ENCODE peak calls at places on chromosomes 5 and 9, in seven cellular contexts. One of them, this sample, is unnamed.

GRCh38 chr5:38745836-38746732 is 99.7 kb upstream of the OSMR start:
- DNase-seq in HCT116: no peak
- DNase-seq in naive thymus-derived CD4-positive, alpha-beta T cell: no peak
- DNase-seq in Peyer's patch: no peak
- DNase-seq in left ventricle myocardium inferior: no peak
- DNase-seq in tibial nerve: no peak
- DNase-seq in tibial artery: no peak
- DNase-seq in this sample: no peak

GRCh38 chr5:3024126-3024525 is 272.6 kb upstream of the IRX2 start:
- DNase-seq in HCT116: no peak
- DNase-seq in naive thymus-derived CD4-positive, alpha-beta T cell: no peak
- DNase-seq in Peyer's patch: no peak
- DNase-seq in left ventricle myocardium inferior: no peak
- DNase-seq in tibial nerve: no peak
- DNase-seq in tibial artery: no peak
- DNase-seq in this sample: no peak

GRCh38 chr9:135512904-135513303 is 8.3 kb upstream of the LCN1 start:
- DNase-seq in HCT116: no peak
- DNase-seq in naive thymus-derived CD4-positive, alpha-beta T cell: no peak
- DNase-seq in Peyer's patch: no peak
- DNase-seq in left ventricle myocardium inferior: no peak
- DNase-seq in tibial nerve: no peak
- DNase-seq in tibial artery: peak
- DNase-seq in this sample: no peak

GRCh38 chr5:125190232-125191051 is 444.0 kb upstream of the ZNF608 start:
- DNase-seq in HCT116: no peak
- DNase-seq in naive thymus-derived CD4-positive, alpha-beta T cell: no peak
- DNase-seq in Peyer's patch: no peak
- DNase-seq in left ventricle myocardium inferior: no peak
- DNase-seq in tibial nerve: no peak
- DNase-seq in tibial artery: no peak
- DNase-seq in this sample: no peak

GRCh38 chr5:125583291-125583690 is 836.9 kb upstream of the ZNF608 start:
- DNase-seq in HCT116: no peak
- DNase-seq in naive thymus-derived CD4-positive, alpha-beta T cell: no peak
- DNase-seq in Peyer's patch: no peak
- DNase-seq in left ventricle myocardium inferior: no peak
- DNase-seq in tibial nerve: no peak
- DNase-seq in tibial artery: no peak
- DNase-seq in this sample: no peak

GRCh38 chr9:135281151-135281550 is 193.7 kb downstream of the OLFM1 start:
- DNase-seq in HCT116: no peak
- DNase-seq in naive thymus-derived CD4-positive, alpha-beta T cell: no peak
- DNase-seq in Peyer's patch: no peak
- DNase-seq in left ventricle myocardium inferior: no peak
- DNase-seq in tibial nerve: no peak
- DNase-seq in tibial artery: no peak
- DNase-seq in this sample: no peak

GRCh38 chr5:84373506-84373905 is 11.2 kb downstream of the EDIL3 start:
- DNase-seq in HCT116: no peak
- DNase-seq in naive thymus-derived CD4-positive, alpha-beta T cell: no peak
- DNase-seq in Peyer's patch: no peak
- DNase-seq in left ventricle myocardium inferior: no peak
- DNase-seq in tibial nerve: no peak
- DNase-seq in tibial artery: no peak
- DNase-seq in this sample: no peak

GRCh38 chr9:130211548-130212226 is 39.5 kb downstream of the NCS1 start:
- DNase-seq in HCT116: no peak
- DNase-seq in naive thymus-derived CD4-positive, alpha-beta T cell: no peak
- DNase-seq in Peyer's patch: no peak
- DNase-seq in left ventricle myocardium inferior: no peak
- DNase-seq in tibial nerve: no peak
- DNase-seq in tibial artery: peak
- DNase-seq in this sample: no peak

GRCh38 chr5:144336619-144337018 is 165.9 kb downstream of the KCTD16 start:
- DNase-seq in HCT116: no peak
- DNase-seq in naive thymus-derived CD4-positive, alpha-beta T cell: no peak
- DNase-seq in Peyer's patch: no peak
- DNase-seq in left ventricle myocardium inferior: no peak
- DNase-seq in tibial nerve: no peak
- DNase-seq in tibial artery: no peak
- DNase-seq in this sample: no peak

GRCh38 chr9:107755267-107755666 is 265.7 kb upstream of the KLF4 start:
- DNase-seq in HCT116: peak
- DNase-seq in naive thymus-derived CD4-positive, alpha-beta T cell: no peak
- DNase-seq in Peyer's patch: no peak
- DNase-seq in left ventricle myocardium inferior: no peak
- DNase-seq in tibial nerve: no peak
- DNase-seq in tibial artery: no peak
- DNase-seq in this sample: peak

GRCh38 chr5:6464441-6464840 is 15.8 kb downstream of the UBE2QL1 start:
- DNase-seq in HCT116: no peak
- DNase-seq in naive thymus-derived CD4-positive, alpha-beta T cell: no peak
- DNase-seq in Peyer's patch: no peak
- DNase-seq in left ventricle myocardium inferior: no peak
- DNase-seq in tibial nerve: no peak
- DNase-seq in tibial artery: peak
- DNase-seq in this sample: no peak

GRCh38 chr9:126088336-126088735 is 238.3 kb upstream of the MVB12B start:
- DNase-seq in HCT116: no peak
- DNase-seq in naive thymus-derived CD4-positive, alpha-beta T cell: no peak
- DNase-seq in Peyer's patch: no peak
- DNase-seq in left ventricle myocardium inferior: no peak
- DNase-seq in tibial nerve: no peak
- DNase-seq in tibial artery: no peak
- DNase-seq in this sample: no peak

GRCh38 chr5:8561854-8562253 is 692.9 kb downstream of the MTRR start:
- DNase-seq in HCT116: no peak
- DNase-seq in naive thymus-derived CD4-positive, alpha-beta T cell: no peak
- DNase-seq in Peyer's patch: no peak
- DNase-seq in left ventricle myocardium inferior: no peak
- DNase-seq in tibial nerve: no peak
- DNase-seq in tibial artery: no peak
- DNase-seq in this sample: no peak

GRCh38 chr5:74169704-74170103 is 470.8 kb downstream of the ENC1 start:
- DNase-seq in HCT116: no peak
- DNase-seq in naive thymus-derived CD4-positive, alpha-beta T cell: no peak
- DNase-seq in Peyer's patch: no peak
- DNase-seq in left ventricle myocardium inferior: no peak
- DNase-seq in tibial nerve: no peak
- DNase-seq in tibial artery: no peak
- DNase-seq in this sample: no peak

GRCh38 chr9:16178294-16178693 is 625.5 kb downstream of the CCDC171 start:
- DNase-seq in HCT116: no peak
- DNase-seq in naive thymus-derived CD4-positive, alpha-beta T cell: no peak
- DNase-seq in Peyer's patch: no peak
- DNase-seq in left ventricle myocardium inferior: no peak
- DNase-seq in tibial nerve: no peak
- DNase-seq in tibial artery: no peak
- DNase-seq in this sample: no peak

GRCh38 chr5:149062371-149063016 is 368 bp downstream of the SH3TC2 start:
- DNase-seq in HCT116: peak
- DNase-seq in naive thymus-derived CD4-positive, alpha-beta T cell: no peak
- DNase-seq in Peyer's patch: no peak
- DNase-seq in left ventricle myocardium inferior: no peak
- DNase-seq in tibial nerve: no peak
- DNase-seq in tibial artery: no peak
- DNase-seq in this sample: peak

GRCh38 chr5:74895906-74896305 is 29.7 kb upstream of the FAM169A start:
- DNase-seq in HCT116: no peak
- DNase-seq in naive thymus-derived CD4-positive, alpha-beta T cell: no peak
- DNase-seq in Peyer's patch: no peak
- DNase-seq in left ventricle myocardium inferior: peak
- DNase-seq in tibial nerve: no peak
- DNase-seq in tibial artery: no peak
- DNase-seq in this sample: no peak

GRCh38 chr5:96936431-96937221 is 746 bp downstream of the LNPEP start:
- DNase-seq in HCT116: no peak
- DNase-seq in naive thymus-derived CD4-positive, alpha-beta T cell: peak
- DNase-seq in Peyer's patch: peak
- DNase-seq in left ventricle myocardium inferior: peak
- DNase-seq in tibial nerve: no peak
- DNase-seq in tibial artery: peak
- DNase-seq in this sample: no peak

GRCh38 chr5:109350537-109351270 is 59.1 kb downstream of the PJA2 start:
- DNase-seq in HCT116: no peak
- DNase-seq in naive thymus-derived CD4-positive, alpha-beta T cell: no peak
- DNase-seq in Peyer's patch: no peak
- DNase-seq in left ventricle myocardium inferior: no peak
- DNase-seq in tibial nerve: no peak
- DNase-seq in tibial artery: no peak
- DNase-seq in this sample: no peak

GRCh38 chr9:72880821-72881220 is 72.0 kb downstream of the ALDH1A1 start:
- DNase-seq in HCT116: no peak
- DNase-seq in naive thymus-derived CD4-positive, alpha-beta T cell: no peak
- DNase-seq in Peyer's patch: no peak
- DNase-seq in left ventricle myocardium inferior: no peak
- DNase-seq in tibial nerve: no peak
- DNase-seq in tibial artery: no peak
- DNase-seq in this sample: no peak

GRCh38 chr5:85293139-85293785 is 908.6 kb upstream of the EDIL3 start:
- DNase-seq in HCT116: no peak
- DNase-seq in naive thymus-derived CD4-positive, alpha-beta T cell: no peak
- DNase-seq in Peyer's patch: no peak
- DNase-seq in left ventricle myocardium inferior: no peak
- DNase-seq in tibial nerve: no peak
- DNase-seq in tibial artery: no peak
- DNase-seq in this sample: no peak

GRCh38 chr5:64532212-64532611 is 26.4 kb downstream of the RGS7BP start:
- DNase-seq in HCT116: no peak
- DNase-seq in naive thymus-derived CD4-positive, alpha-beta T cell: no peak
- DNase-seq in Peyer's patch: no peak
- DNase-seq in left ventricle myocardium inferior: no peak
- DNase-seq in tibial nerve: no peak
- DNase-seq in tibial artery: no peak
- DNase-seq in this sample: no peak

GRCh38 chr9:126617740-126618133 is 4.0 kb downstream of the LMX1B start:
- DNase-seq in HCT116: no peak
- DNase-seq in naive thymus-derived CD4-positive, alpha-beta T cell: no peak
- DNase-seq in Peyer's patch: no peak
- DNase-seq in left ventricle myocardium inferior: no peak
- DNase-seq in tibial nerve: no peak
- DNase-seq in tibial artery: no peak
- DNase-seq in this sample: no peak

GRCh38 chr9:133419005-133419404 is 1.2 kb upstream of the REXO4 start:
- DNase-seq in HCT116: no peak
- DNase-seq in naive thymus-derived CD4-positive, alpha-beta T cell: no peak
- DNase-seq in Peyer's patch: no peak
- DNase-seq in left ventricle myocardium inferior: no peak
- DNase-seq in tibial nerve: no peak
- DNase-seq in tibial artery: no peak
- DNase-seq in this sample: no peak

GRCh38 chr9:114691046-114691955 is 9.3 kb upstream of the TEX48 start:
- DNase-seq in HCT116: peak
- DNase-seq in naive thymus-derived CD4-positive, alpha-beta T cell: no peak
- DNase-seq in Peyer's patch: no peak
- DNase-seq in left ventricle myocardium inferior: no peak
- DNase-seq in tibial nerve: no peak
- DNase-seq in tibial artery: no peak
- DNase-seq in this sample: peak

GRCh38 chr5:53399921-53400697 is 80.3 kb upstream of the FST start:
- DNase-seq in HCT116: no peak
- DNase-seq in naive thymus-derived CD4-positive, alpha-beta T cell: no peak
- DNase-seq in Peyer's patch: no peak
- DNase-seq in left ventricle myocardium inferior: no peak
- DNase-seq in tibial nerve: no peak
- DNase-seq in tibial artery: no peak
- DNase-seq in this sample: no peak

GRCh38 chr5:9513825-9514224 is 32.0 kb downstream of the SEMA5A start:
- DNase-seq in HCT116: no peak
- DNase-seq in naive thymus-derived CD4-positive, alpha-beta T cell: no peak
- DNase-seq in Peyer's patch: no peak
- DNase-seq in left ventricle myocardium inferior: no peak
- DNase-seq in tibial nerve: no peak
- DNase-seq in tibial artery: no peak
- DNase-seq in this sample: no peak

GRCh38 chr5:170562166-170562565 is 58.3 kb downstream of the KCNIP1 start:
- DNase-seq in HCT116: no peak
- DNase-seq in naive thymus-derived CD4-positive, alpha-beta T cell: no peak
- DNase-seq in Peyer's patch: no peak
- DNase-seq in left ventricle myocardium inferior: no peak
- DNase-seq in tibial nerve: no peak
- DNase-seq in tibial artery: no peak
- DNase-seq in this sample: no peak
- H3K27ac ChIP-seq in HCT116: no peak
- H3K27ac ChIP-seq in naive thymus-derived CD4-positive, alpha-beta T cell: no peak
- H3K27ac ChIP-seq in Peyer's patch: no peak
- H3K27ac ChIP-seq in left ventricle myocardium inferior: no peak
- H3K27ac ChIP-seq in tibial nerve: no peak
- H3K27ac ChIP-seq in tibial artery: no peak
- H3K27ac ChIP-seq in this sample: no peak

GRCh38 chr5:101531031-101531430 is 627.9 kb upstream of the ST8SIA4 start:
- DNase-seq in HCT116: no peak
- DNase-seq in naive thymus-derived CD4-positive, alpha-beta T cell: no peak
- DNase-seq in Peyer's patch: no peak
- DNase-seq in left ventricle myocardium inferior: no peak
- DNase-seq in tibial nerve: no peak
- DNase-seq in tibial artery: no peak
- DNase-seq in this sample: no peak
- H3K27ac ChIP-seq in HCT116: no peak
- H3K27ac ChIP-seq in naive thymus-derived CD4-positive, alpha-beta T cell: no peak
- H3K27ac ChIP-seq in Peyer's patch: no peak
- H3K27ac ChIP-seq in left ventricle myocardium inferior: no peak
- H3K27ac ChIP-seq in tibial nerve: no peak
- H3K27ac ChIP-seq in tibial artery: no peak
- H3K27ac ChIP-seq in this sample: no peak

GRCh38 chr9:6590329-6590728 is 55.2 kb downstream of the GLDC start:
- DNase-seq in HCT116: no peak
- DNase-seq in naive thymus-derived CD4-positive, alpha-beta T cell: no peak
- DNase-seq in Peyer's patch: no peak
- DNase-seq in left ventricle myocardium inferior: no peak
- DNase-seq in tibial nerve: no peak
- DNase-seq in tibial artery: no peak
- DNase-seq in this sample: no peak
- H3K27ac ChIP-seq in HCT116: peak
- H3K27ac ChIP-seq in naive thymus-derived CD4-positive, alpha-beta T cell: no peak
- H3K27ac ChIP-seq in Peyer's patch: no peak
- H3K27ac ChIP-seq in left ventricle myocardium inferior: no peak
- H3K27ac ChIP-seq in tibial nerve: no peak
- H3K27ac ChIP-seq in tibial artery: no peak
- H3K27ac ChIP-seq in this sample: no peak

GRCh38 chr5:170739446-170739845 is 44.1 kb upstream of the GABRP start:
- DNase-seq in HCT116: no peak
- DNase-seq in naive thymus-derived CD4-positive, alpha-beta T cell: no peak
- DNase-seq in Peyer's patch: no peak
- DNase-seq in left ventricle myocardium inferior: no peak
- DNase-seq in tibial nerve: no peak
- DNase-seq in tibial artery: no peak
- DNase-seq in this sample: no peak
- H3K27ac ChIP-seq in HCT116: no peak
- H3K27ac ChIP-seq in naive thymus-derived CD4-positive, alpha-beta T cell: no peak
- H3K27ac ChIP-seq in Peyer's patch: no peak
- H3K27ac ChIP-seq in left ventricle myocardium inferior: no peak
- H3K27ac ChIP-seq in tibial nerve: no peak
- H3K27ac ChIP-seq in tibial artery: no peak
- H3K27ac ChIP-seq in this sample: no peak